ENCODE peak calls at places on chromosome 12, in five cellular contexts. V, N, L, O and C are unnamed samples.
A peak's percentile ranks its signal among the peaks of the same experiment; 100 is the strongest.

GRCh38 chr12:72995616-72996015 is 723.4 kb downstream of the TRHDE start:
- DNase-seq in N (no peak), O (no peak), V (no peak), L (no peak), C (no peak)

GRCh38 chr12:120286768-120287490 is 4.8 kb downstream of the RNU4-2 start:
- DNase-seq in N (no peak), V (no peak), O (no peak), L (no peak), C (no peak)

GRCh38 chr12:46461907-46462605 is 89.5 kb upstream of the SLC38A2 start:
- DNase-seq in V (no peak), N (no peak), O (no peak), L (no peak), C (no peak)

GRCh38 chr12:7076493-7076892 is 15.8 kb downstream of the C1R start:
- DNase-seq in N (no peak), L (no peak), V (no peak), O (no peak), C (no peak)

GRCh38 chr12:89060133-89060532 is 292.2 kb downstream of the DUSP6 start:
- DNase-seq in N (no peak), V (no peak), L (no peak), O (no peak), C (no peak)

GRCh38 chr12:2759733-2760132 is 35.0 kb upstream of the FKBP4 start:
- DNase-seq in N (no peak), V (no peak), L (no peak), O (no peak), C (no peak)

GRCh38 chr12:29879606-29880308 is 96.0 kb upstream of the TMTC1 start:
- DNase-seq in L (no peak), N (no peak), O (no peak), V (no peak), C (peak; percentile 81)

GRCh38 chr12:45232771-45233372 is 17.0 kb downstream of the ANO6 start:
- DNase-seq in V (peak; percentile 17), N (peak; percentile 66), O (peak; percentile 51), L (no peak), C (peak; percentile 70)

GRCh38 chr12:5442251-5443006 is 10.5 kb downstream of the NTF3 start:
- DNase-seq in N (peak; percentile 34), O (no peak), V (peak; percentile 35), L (no peak), C (no peak)

GRCh38 chr12:51689972-51690371 is 98.9 kb downstream of the SCN8A start:
- DNase-seq in V (no peak), O (no peak), L (no peak), N (no peak), C (no peak)

GRCh38 chr12:25825494-25825893 is 133.0 kb upstream of the RASSF8 start:
- DNase-seq in O (no peak), V (no peak), N (no peak), L (no peak), C (no peak)

GRCh38 chr12:77584860-77585259 is 245.8 kb upstream of the NAV3 start:
- DNase-seq in N (no peak), O (no peak), L (no peak), V (no peak), C (no peak)

GRCh38 chr12:45369065-45369464 is 153.2 kb downstream of the ANO6 start:
- DNase-seq in N (no peak), O (no peak), L (no peak), V (no peak), C (no peak)

GRCh38 chr12:107843351-107844311 is 69.1 kb downstream of the ASCL4 start:
- DNase-seq in O (no peak), N (no peak), L (no peak), V (no peak), C (no peak)

DNA sequence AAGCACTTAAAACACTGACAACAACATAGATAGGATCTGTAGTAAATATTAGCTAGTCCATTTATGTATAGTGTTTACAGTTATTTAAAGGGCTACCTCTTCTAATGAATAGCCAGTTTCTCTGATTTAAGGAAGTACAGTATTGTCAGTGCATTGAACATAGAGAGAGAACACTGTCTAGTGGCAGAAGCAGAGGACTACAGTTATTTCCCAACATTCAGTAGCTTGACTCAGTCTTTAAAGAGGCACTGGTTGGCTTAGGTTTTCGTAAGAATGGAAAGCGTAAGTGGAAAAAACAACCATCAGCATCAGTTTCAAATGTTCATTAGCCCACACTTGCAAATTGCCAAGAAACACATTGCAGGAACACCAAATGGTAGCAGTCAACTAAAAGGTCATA is 125.0 kb upstream of the HMGA2 start:
- DNase-seq in L (no peak), V (no peak), O (no peak), N (no peak), C (no peak)
- TF ChIP-seq SUZ12 in L (no peak), V (no peak), O (no peak), N (no peak), C (no peak)

GRCh38 chr12:59087691-59088090 is 167.4 kb upstream of the LRIG3 start:
- DNase-seq in N (no peak), O (no peak), L (no peak), V (no peak), C (no peak)

GRCh38 chr12:59087077-59087673 is 166.9 kb upstream of the LRIG3 start:
- DNase-seq in N (no peak), O (no peak), V (no peak), L (no peak), C (no peak)

GRCh38 chr12:59086124-59086523 is 165.8 kb upstream of the LRIG3 start:
- DNase-seq in L (no peak), O (no peak), V (no peak), N (no peak), C (no peak)

GRCh38 chr12:59085680-59086079 is 165.4 kb upstream of the LRIG3 start:
- DNase-seq in O (no peak), L (no peak), V (no peak), N (no peak), C (no peak)

DNA sequence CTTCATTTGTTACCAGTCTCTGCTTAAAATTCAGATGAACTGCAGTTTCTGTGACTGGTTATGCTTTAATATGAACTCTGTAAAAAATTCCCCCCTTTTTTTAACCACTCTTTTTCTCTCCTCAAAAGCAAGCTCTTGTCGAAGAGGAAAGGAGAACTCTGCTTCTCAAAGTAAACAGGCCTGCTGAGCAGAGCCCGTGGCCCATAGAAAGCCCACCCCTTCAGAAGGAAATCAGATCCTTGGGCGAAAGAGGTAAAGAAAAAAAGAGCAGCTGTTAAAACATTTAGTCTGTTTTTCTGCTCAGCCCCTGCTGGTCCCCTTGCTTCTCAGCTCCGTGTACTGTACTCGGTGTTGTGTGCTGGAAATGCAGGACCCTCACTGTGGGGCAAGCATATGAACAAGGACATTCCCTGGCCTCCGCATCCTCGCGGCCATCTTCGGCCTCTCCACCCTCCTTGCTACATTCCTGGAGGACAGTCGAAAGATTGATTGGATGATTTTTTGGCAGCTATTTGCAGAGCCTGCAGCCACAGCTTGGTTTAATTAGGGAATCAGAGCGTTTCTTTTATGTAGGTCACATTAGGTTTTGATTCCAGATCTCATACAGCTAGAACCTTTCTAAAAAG is 164.6 kb upstream of the LRIG3 start:
- DNase-seq in O (no peak), N (no peak), V (peak; percentile 17), L (no peak), C (peak; percentile 6)
- TF ChIP-seq SUZ12 in O (no peak), N (no peak), V (no peak), L (no peak), C (no peak)

GRCh38 chr12:47754126-47754525 is 4.6 kb downstream of the RAPGEF3 start:
- DNase-seq in L (no peak), V (no peak), O (no peak), N (no peak), C (no peak)
- TF ChIP-seq SUZ12 in L (no peak), V (no peak), O (no peak), N (no peak), C (no peak)

DNA sequence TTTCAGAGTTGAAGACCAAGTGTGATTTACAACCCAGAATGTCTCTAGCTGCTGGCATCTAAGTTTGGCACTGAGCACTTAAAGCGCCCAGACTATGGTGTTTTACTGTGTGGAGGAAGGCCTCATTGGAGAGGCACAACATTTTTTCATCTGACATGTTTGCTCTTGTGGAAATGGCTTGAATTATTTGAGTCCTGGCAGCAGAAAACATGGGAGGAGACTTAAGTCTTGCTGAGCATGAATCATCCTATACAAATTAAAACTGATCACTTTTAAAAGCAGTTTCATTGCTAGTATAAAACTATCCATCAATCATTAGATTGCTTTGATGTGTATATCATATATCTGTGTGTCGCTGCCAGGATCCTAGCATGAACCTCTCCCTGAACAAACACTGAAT is 85.9 kb upstream of the REP15 start:
- DNase-seq in N (no peak), O (no peak), L (no peak), V (no peak), C (no peak)
- TF ChIP-seq SUZ12 in N (no peak), O (no peak), L (no peak), V (no peak), C (no peak)

GRCh38 chr12:1527789-1528188 is 66.6 kb downstream of the FBXL14 start:
- DNase-seq in N (no peak), O (no peak), V (no peak), L (no peak), C (no peak)
- TF ChIP-seq SUZ12 in N (no peak), O (no peak), V (no peak), L (no peak), C (no peak)

DNA sequence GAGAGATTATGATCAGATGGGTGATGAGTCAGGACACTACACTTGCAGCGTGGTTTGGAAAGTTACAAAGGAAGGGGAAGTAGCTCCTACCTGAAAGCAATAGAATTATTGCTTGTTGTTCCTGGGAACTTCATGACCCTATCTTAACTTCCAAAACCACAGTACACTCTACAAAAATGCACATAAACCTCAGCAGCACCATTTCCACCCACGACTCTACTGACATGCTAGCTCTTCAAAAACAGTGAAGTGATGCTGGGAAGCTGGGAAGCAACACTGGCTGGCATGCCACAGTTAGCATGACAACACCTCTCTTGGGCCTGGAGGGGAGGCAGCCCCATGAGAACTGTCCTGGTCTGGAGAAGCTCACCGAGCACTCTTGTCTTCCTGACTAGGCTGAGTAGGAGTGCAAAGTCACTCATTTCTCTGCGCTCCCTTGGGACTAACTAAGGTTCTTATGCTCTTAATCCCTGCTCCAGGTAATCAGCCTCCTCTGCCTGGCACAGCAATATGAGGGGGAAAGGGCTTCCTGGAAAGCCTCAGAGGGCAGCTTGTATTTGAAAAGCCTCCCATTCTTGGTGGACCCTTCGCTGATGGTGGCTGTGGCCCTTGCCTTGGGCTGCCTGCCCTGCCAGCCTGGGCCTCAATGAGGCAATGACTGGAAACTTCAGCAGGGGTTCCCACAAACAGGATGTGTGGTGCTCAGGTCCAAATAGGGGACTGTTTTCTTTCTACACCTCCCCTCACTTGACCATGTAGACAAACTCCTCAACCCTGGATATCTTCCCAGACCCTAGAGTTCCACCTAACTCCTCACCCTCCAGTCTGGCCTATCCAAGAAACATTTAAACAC is 1.2 kb downstream of the KRT3 start:
- DNase-seq in O (no peak), V (no peak), L (no peak), N (no peak), C (peak; percentile 33)
- TF ChIP-seq SUZ12 in O (no peak), V (no peak), L (no peak), N (no peak), C (no peak)

GRCh38 chr12:19419086-19419485 is 20.2 kb upstream of the AEBP2 start:
- DNase-seq in N (no peak), O (no peak), L (no peak), V (no peak), C (no peak)

GRCh38 chr12:19423531-19423930 is 15.8 kb upstream of the AEBP2 start:
- DNase-seq in L (no peak), V (no peak), O (no peak), N (no peak), C (no peak)

GRCh38 chr12:19421503-19422282 is 17.6 kb upstream of the AEBP2 start:
- DNase-seq in N (no peak), O (no peak), L (no peak), V (no peak), C (no peak)
- TF ChIP-seq SUZ12 in N (no peak), O (no peak), L (no peak), V (no peak), C (no peak)